ENCODE peak calls at places on chromosomes 12 and 14, in six cellular contexts. One of them, this sample, is unnamed.

GRCh38 chr14:39050389-39050788 is 52.6 kb downstream of the SEC23A start:
- DNase-seq in neuronal stem cell: no peak
- DNase-seq in mesenchymal stem cell: peak; percentile 89
- DNase-seq in IMR-90: peak; percentile 85
- DNase-seq in trophoblast cell: peak; percentile 43
- DNase-seq in H1: no peak
- DNase-seq in this sample: no peak

GRCh38 chr14:90805662-90806548 is 10.3 kb downstream of the TTC7B start:
- DNase-seq in mesenchymal stem cell: no peak
- DNase-seq in H1: no peak
- DNase-seq in IMR-90: no peak
- DNase-seq in trophoblast cell: no peak
- DNase-seq in neuronal stem cell: no peak
- DNase-seq in this sample: no peak

GRCh38 chr14:36519431-36520321 is at the start of gene NKX2-1:
- DNase-seq in trophoblast cell: no peak
- DNase-seq in mesenchymal stem cell: no peak
- DNase-seq in neuronal stem cell: peak; percentile 21
- DNase-seq in IMR-90: no peak
- DNase-seq in H1: peak; percentile 82
- DNase-seq in this sample: peak; percentile 81

GRCh38 chr12:94560416-94561221 is 89.7 kb downstream of the TMCC3 start:
- DNase-seq in neuronal stem cell: no peak
- DNase-seq in mesenchymal stem cell: no peak
- DNase-seq in trophoblast cell: peak; percentile 85
- DNase-seq in H1: peak; percentile 78
- DNase-seq in IMR-90: peak; percentile 53
- DNase-seq in this sample: peak; percentile 95

GRCh38 chr12:78818487-78818886 is 46.1 kb upstream of the SYT1 start:
- DNase-seq in neuronal stem cell: no peak
- DNase-seq in mesenchymal stem cell: no peak
- DNase-seq in H1: no peak
- DNase-seq in trophoblast cell: no peak
- DNase-seq in IMR-90: no peak
- DNase-seq in this sample: peak; percentile 64

GRCh38 chr12:24778486-24779304 is 170.2 kb downstream of the BCAT1 start:
- DNase-seq in H1: no peak
- DNase-seq in neuronal stem cell: peak; percentile 45
- DNase-seq in IMR-90: peak; percentile 75
- DNase-seq in trophoblast cell: no peak
- DNase-seq in mesenchymal stem cell: peak; percentile 71
- DNase-seq in this sample: no peak

GRCh38 chr14:55438066-55438683 is 2.2 kb downstream of the TBPL2 start:
- DNase-seq in mesenchymal stem cell: peak; percentile 57
- DNase-seq in IMR-90: peak; percentile 73
- DNase-seq in H1: no peak
- DNase-seq in trophoblast cell: peak; percentile 33
- DNase-seq in neuronal stem cell: peak; percentile 29
- DNase-seq in this sample: no peak

GRCh38 chr12:63826002-63826585 is 18.4 kb upstream of the SRGAP1 start:
- DNase-seq in IMR-90: peak; percentile 82
- DNase-seq in trophoblast cell: no peak
- DNase-seq in mesenchymal stem cell: peak; percentile 75
- DNase-seq in neuronal stem cell: peak; percentile 29
- DNase-seq in H1: no peak
- DNase-seq in this sample: no peak

GRCh38 chr14:59543873-59544272 is 32.7 kb downstream of the CCDC175 start:
- DNase-seq in mesenchymal stem cell: no peak
- DNase-seq in IMR-90: no peak
- DNase-seq in trophoblast cell: no peak
- DNase-seq in neuronal stem cell: no peak
- DNase-seq in H1: no peak
- DNase-seq in this sample: no peak

GRCh38 chr14:66281036-66281776 is 205.0 kb upstream of the CCDC196 start:
- DNase-seq in neuronal stem cell: no peak
- DNase-seq in H1: no peak
- DNase-seq in IMR-90: no peak
- DNase-seq in mesenchymal stem cell: no peak
- DNase-seq in trophoblast cell: no peak
- DNase-seq in this sample: no peak

GRCh38 chr14:94754391-94754942 is 15.4 kb downstream of the GSC start:
- DNase-seq in IMR-90: no peak
- DNase-seq in trophoblast cell: no peak
- DNase-seq in neuronal stem cell: no peak
- DNase-seq in H1: no peak
- DNase-seq in mesenchymal stem cell: no peak
- DNase-seq in this sample: no peak

GRCh38 chr14:61628192-61628591 is 67.1 kb upstream of the HIF1A start:
- DNase-seq in neuronal stem cell: no peak
- DNase-seq in mesenchymal stem cell: no peak
- DNase-seq in IMR-90: peak; percentile 50
- DNase-seq in trophoblast cell: no peak
- DNase-seq in H1: no peak
- DNase-seq in this sample: no peak

GRCh38 chr12:80837342-80837978 is 100.3 kb downstream of the LIN7A start:
- DNase-seq in mesenchymal stem cell: peak; percentile 54
- DNase-seq in IMR-90: peak; percentile 76
- DNase-seq in neuronal stem cell: peak; percentile 51
- DNase-seq in H1: no peak
- DNase-seq in trophoblast cell: peak; percentile 52
- DNase-seq in this sample: peak; percentile 72

GRCh38 chr12:42633594-42633993 is 44.0 kb upstream of the PRICKLE1 start:
- DNase-seq in mesenchymal stem cell: no peak
- DNase-seq in trophoblast cell: no peak
- DNase-seq in neuronal stem cell: no peak
- DNase-seq in IMR-90: no peak
- DNase-seq in H1: no peak
- DNase-seq in this sample: no peak

GRCh38 chr12:39574378-39574777 is 45.2 kb downstream of the ABCD2 start:
- DNase-seq in mesenchymal stem cell: no peak
- DNase-seq in trophoblast cell: no peak
- DNase-seq in IMR-90: no peak
- DNase-seq in neuronal stem cell: peak; percentile 15
- DNase-seq in H1: no peak
- DNase-seq in this sample: no peak

GRCh38 chr12:99154264-99154982 is 493.1 kb upstream of the GARIN6 start:
- DNase-seq in IMR-90: no peak
- DNase-seq in H1: peak; percentile 49
- DNase-seq in neuronal stem cell: no peak
- DNase-seq in mesenchymal stem cell: no peak
- DNase-seq in trophoblast cell: no peak
- DNase-seq in this sample: peak; percentile 30

GRCh38 chr12:54360717-54361456 is 3.4 kb downstream of the GPR84 start:
- DNase-seq in neuronal stem cell: peak; percentile 87
- DNase-seq in IMR-90: peak; percentile 82
- DNase-seq in trophoblast cell: peak; percentile 55
- DNase-seq in mesenchymal stem cell: peak; percentile 86
- DNase-seq in H1: peak; percentile 93
- DNase-seq in this sample: peak; percentile 94

GRCh38 chr12:119659289-119659897 is 8.5 kb upstream of the PRKAB1 start:
- DNase-seq in trophoblast cell: peak; percentile 30
- DNase-seq in IMR-90: peak; percentile 24
- DNase-seq in H1: no peak
- DNase-seq in mesenchymal stem cell: peak; percentile 44
- DNase-seq in neuronal stem cell: peak; percentile 35
- DNase-seq in this sample: no peak

GRCh38 chr12:113469224-113469652 is 2.4 kb downstream of the LHX5 start:
- DNase-seq in trophoblast cell: no peak
- DNase-seq in mesenchymal stem cell: no peak
- DNase-seq in IMR-90: no peak
- DNase-seq in H1: no peak
- DNase-seq in neuronal stem cell: no peak
- DNase-seq in this sample: no peak

GRCh38 chr12:117052386-117053049 is 46.7 kb downstream of the TESC start:
- DNase-seq in IMR-90: no peak
- DNase-seq in mesenchymal stem cell: no peak
- DNase-seq in neuronal stem cell: no peak
- DNase-seq in H1: no peak
- DNase-seq in trophoblast cell: no peak
- DNase-seq in this sample: no peak

GRCh38 chr12:42296503-42297109 is 29.3 kb downstream of the ZCRB1 start:
- DNase-seq in IMR-90: no peak
- DNase-seq in neuronal stem cell: no peak
- DNase-seq in trophoblast cell: no peak
- DNase-seq in mesenchymal stem cell: peak; percentile 4
- DNase-seq in H1: peak; percentile 54
- DNase-seq in this sample: no peak

GRCh38 chr14:101017209-101017608 is 113.7 kb upstream of the RTL1 start:
- DNase-seq in trophoblast cell: no peak
- DNase-seq in mesenchymal stem cell: no peak
- DNase-seq in neuronal stem cell: no peak
- DNase-seq in IMR-90: peak; percentile 51
- DNase-seq in H1: peak; percentile 23
- DNase-seq in this sample: peak; percentile 8

GRCh38 chr14:67798731-67799130 is 17.7 kb downstream of the ZFYVE26 start:
- DNase-seq in mesenchymal stem cell: no peak
- DNase-seq in neuronal stem cell: no peak
- DNase-seq in H1: no peak
- DNase-seq in IMR-90: no peak
- DNase-seq in trophoblast cell: no peak
- DNase-seq in this sample: no peak
- H3K4ac ChIP-seq in mesenchymal stem cell: no peak overlapping the region
- H3K4ac ChIP-seq in neuronal stem cell: no peak overlapping the region
- H3K4ac ChIP-seq in H1: no peak overlapping the region
- H3K4ac ChIP-seq in IMR-90: no peak overlapping the region
- H3K4ac ChIP-seq in trophoblast cell: no peak overlapping the region
- H3K4ac ChIP-seq in this sample: no peak overlapping the region

GRCh38 chr12:18923721-18924120 is 185.8 kb downstream of the CAPZA3 start:
- DNase-seq in trophoblast cell: no peak
- DNase-seq in neuronal stem cell: no peak
- DNase-seq in IMR-90: no peak
- DNase-seq in mesenchymal stem cell: no peak
- DNase-seq in H1: no peak
- DNase-seq in this sample: no peak

DNA sequence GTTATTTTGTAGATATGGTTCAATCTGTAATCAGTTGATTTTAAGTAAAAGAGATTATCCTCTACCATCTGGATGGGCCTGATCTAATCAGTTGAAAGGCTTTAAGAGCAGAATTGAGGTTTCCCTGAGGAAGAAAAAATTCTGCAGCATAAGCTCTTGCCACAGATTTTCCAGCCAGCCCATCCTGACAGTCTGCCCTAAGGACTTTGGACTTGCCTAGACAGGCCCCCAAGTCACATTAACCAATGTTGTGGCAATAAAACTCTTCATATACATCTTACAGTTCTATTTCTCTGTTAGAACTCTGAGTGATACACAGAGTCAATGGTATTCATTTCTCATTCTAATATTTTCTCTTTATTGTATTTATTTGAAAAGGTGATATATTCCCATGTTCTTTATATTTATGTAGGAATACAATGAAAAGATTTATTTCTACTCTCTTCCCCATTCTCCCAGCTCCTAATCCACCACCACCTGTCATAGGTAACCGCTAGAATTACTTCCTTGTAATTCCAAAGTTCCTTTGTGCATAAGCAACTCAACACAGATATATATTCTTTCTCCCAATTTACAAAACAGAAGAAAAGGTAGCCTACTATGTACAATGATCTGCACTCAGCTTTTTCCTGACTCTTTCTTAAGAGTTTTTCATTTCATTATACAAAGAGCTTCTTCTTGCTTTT is 182.1 kb downstream of the CAPZA3 start:
- DNase-seq in H1: no peak
- DNase-seq in IMR-90: no peak
- DNase-seq in trophoblast cell: no peak
- DNase-seq in neuronal stem cell: no peak
- DNase-seq in mesenchymal stem cell: no peak
- DNase-seq in this sample: no peak
- H4K91ac ChIP-seq in H1: no peak overlapping the region
- H4K91ac ChIP-seq in IMR-90: no peak overlapping the region
- H4K91ac ChIP-seq in trophoblast cell: no peak overlapping the region
- H4K91ac ChIP-seq in neuronal stem cell: no peak overlapping the region
- H4K91ac ChIP-seq in mesenchymal stem cell: no peak overlapping the region
- H4K91ac ChIP-seq in this sample: no peak overlapping the region

DNA sequence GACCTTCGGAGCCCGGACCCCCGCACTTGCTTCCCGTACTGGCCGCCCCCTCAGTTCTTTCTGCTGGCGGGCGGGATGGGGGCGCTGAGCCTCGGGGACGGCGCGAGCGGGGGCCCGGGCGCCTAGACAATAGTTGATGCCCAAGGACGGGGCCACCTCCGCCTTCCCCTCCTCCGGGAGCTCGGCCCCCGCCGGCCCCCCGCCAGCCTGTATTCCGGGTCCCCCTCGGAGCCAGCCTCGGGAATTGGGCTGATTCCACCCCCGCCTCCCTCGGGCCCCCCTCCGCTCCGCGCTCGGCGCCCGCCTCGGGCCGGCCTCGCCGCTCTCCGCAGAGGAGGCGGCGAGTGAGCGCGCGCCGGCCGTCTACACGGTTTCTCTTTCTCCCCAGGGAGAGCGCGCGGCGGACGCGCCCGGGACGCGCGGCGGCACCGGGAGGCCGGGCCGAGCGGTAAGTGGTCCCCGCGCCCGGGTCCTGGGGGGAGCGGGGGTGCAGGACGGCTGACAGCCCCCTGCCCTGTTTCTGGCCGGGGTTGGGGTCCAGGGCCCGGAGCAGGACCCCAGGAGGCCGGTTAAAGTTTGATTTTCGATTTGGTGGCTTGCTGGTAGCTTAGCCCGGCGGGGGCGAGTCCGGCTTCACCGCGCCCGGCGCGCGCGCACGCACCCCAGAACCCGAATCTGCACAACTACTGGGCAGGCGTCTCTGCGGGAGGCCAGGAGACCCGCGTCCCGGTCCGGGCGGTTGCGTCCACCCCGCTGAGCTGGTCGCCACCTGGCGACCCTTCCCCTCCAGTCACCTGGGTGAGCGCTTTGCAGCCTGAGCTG is 413.7 kb downstream of the PCNX1 start:
- DNase-seq in IMR-90: peak; percentile 69
- DNase-seq in neuronal stem cell: peak; percentile 66
- DNase-seq in trophoblast cell: peak; percentile 36
- DNase-seq in H1: peak; percentile 78
- DNase-seq in mesenchymal stem cell: peak; percentile 77
- DNase-seq in this sample: peak; percentile 49
- H4K8ac ChIP-seq in IMR-90: peak overlapping the region; percentile 18
- H4K8ac ChIP-seq in neuronal stem cell: no peak overlapping the region
- H4K8ac ChIP-seq in trophoblast cell: peak overlapping the region; percentile 64
- H4K8ac ChIP-seq in H1: peak overlapping the region; percentile 95
- H4K8ac ChIP-seq in mesenchymal stem cell: peak overlapping the region; percentile 87
- H4K8ac ChIP-seq in this sample: no peak overlapping the region

GRCh38 chr12:123389560-123390351 is 5.8 kb downstream of the KMT5A start:
- DNase-seq in H1: peak; percentile 60
- DNase-seq in IMR-90: no peak
- DNase-seq in trophoblast cell: peak; percentile 95
- DNase-seq in neuronal stem cell: no peak
- DNase-seq in mesenchymal stem cell: peak; percentile 47
- DNase-seq in this sample: peak; percentile 68

GRCh38 chr12:123388948-123389559 is 5.1 kb downstream of the KMT5A start:
- DNase-seq in trophoblast cell: no peak
- DNase-seq in H1: no peak
- DNase-seq in neuronal stem cell: no peak
- DNase-seq in IMR-90: no peak
- DNase-seq in mesenchymal stem cell: no peak
- DNase-seq in this sample: no peak

GRCh38 chr12:123390415-123391093 is 6.6 kb downstream of the KMT5A start:
- DNase-seq in IMR-90: no peak
- DNase-seq in mesenchymal stem cell: peak; percentile 17
- DNase-seq in trophoblast cell: no peak
- DNase-seq in neuronal stem cell: no peak
- DNase-seq in H1: no peak
- DNase-seq in this sample: no peak

GRCh38 chr12:123387508-123388217 is 3.7 kb downstream of the KMT5A start:
- DNase-seq in trophoblast cell: no peak
- DNase-seq in mesenchymal stem cell: peak; percentile 22
- DNase-seq in H1: no peak
- DNase-seq in neuronal stem cell: no peak
- DNase-seq in IMR-90: no peak
- DNase-seq in this sample: no peak

GRCh38 chr12:123388218-123388947 is 4.5 kb downstream of the KMT5A start:
- DNase-seq in IMR-90: peak; percentile 52
- DNase-seq in trophoblast cell: peak; percentile 55
- DNase-seq in neuronal stem cell: peak; percentile 64
- DNase-seq in H1: peak; percentile 64
- DNase-seq in mesenchymal stem cell: peak; percentile 80
- DNase-seq in this sample: peak; percentile 81
- H3K4ac ChIP-seq in IMR-90: peak overlapping the region; percentile 65
- H3K4ac ChIP-seq in trophoblast cell: peak overlapping the region; percentile 3
- H3K4ac ChIP-seq in neuronal stem cell: no peak overlapping the region
- H3K4ac ChIP-seq in H1: no peak overlapping the region
- H3K4ac ChIP-seq in mesenchymal stem cell: no peak overlapping the region
- H3K4ac ChIP-seq in this sample: no peak overlapping the region